ENCODE peak calls at places on chromosomes 11 and 22, in six cellular contexts. K is PC-3, C is fibroblast of pulmonary artery, W is lower leg skin, N is Peyer's patch, O is cardiac fibroblast. M is an unnamed sample.

GRCh38 chr11:703515-703914 is 2.5 kb upstream of the EPS8L2 start:
- DNase-seq in K (no peak), C (no peak), W (no peak), N (no peak), O (no peak), M (no peak)

GRCh38 chr11:35288817-35289541 is 130.4 kb downstream of the SLC1A2 start:
- DNase-seq in K (peak; percentile 45), C (peak; percentile 75), W (no peak), N (no peak), O (peak; percentile 80), M (no peak)

GRCh38 chr11:93648168-93648567 is 13.3 kb upstream of the CEP295 start:
- DNase-seq in K (peak; percentile 63), C (peak; percentile 39), W (no peak), N (no peak), O (peak; percentile 23), M (no peak)

GRCh38 chr11:8219257-8220021 is 44.2 kb downstream of the LMO1 start:
- DNase-seq in K (peak; percentile 67), C (peak; percentile 67), W (no peak), N (no peak), O (peak; percentile 67), M (no peak)

GRCh38 chr11:15622231-15622890 is 507.6 kb downstream of the INSC start:
- DNase-seq in K (no peak), C (no peak), W (no peak), N (no peak), O (no peak), M (no peak)

GRCh38 chr22:35727436-35727835 is 9.8 kb downstream of the APOL5 start:
- DNase-seq in K (no peak), C (peak; percentile 81), W (no peak), N (no peak), O (peak; percentile 69), M (no peak)

GRCh38 chr11:70186420-70186819 is 16.7 kb upstream of the FADD start:
- DNase-seq in K (no peak), C (no peak), W (no peak), N (no peak), O (no peak), M (no peak)

GRCh38 chr11:102653744-102654291 is 28.7 kb upstream of the MMP20 start:
- DNase-seq in K (peak; percentile 41), C (peak; percentile 4), W (no peak), N (no peak), O (no peak), M (no peak)

GRCh38 chr11:111718436-111719325 is 47.5 kb downstream of the PPP2R1B start:
- DNase-seq in K (peak; percentile 98), C (peak; percentile 66), W (no peak), N (no peak), O (peak; percentile 56), M (no peak)

GRCh38 chr11:106461839-106462545 is 384.5 kb downstream of the AASDHPPT start:
- DNase-seq in K (no peak), C (peak; percentile 50), W (no peak), N (no peak), O (peak; percentile 57), M (no peak)

GRCh38 chr22:41563051-41563711 is 2.4 kb downstream of the CSDC2 start:
- DNase-seq in K (peak; percentile 60), C (peak; percentile 70), W (no peak), N (peak; percentile 22), O (peak; percentile 72), M (no peak)

GRCh38 chr11:122197055-122197987 is 81.3 kb upstream of the BLID start:
- DNase-seq in K (peak; percentile 100), C (peak; percentile 96), W (no peak), N (no peak), O (peak; percentile 92), M (no peak)

GRCh38 chr11:121067453-121067852 is 33.6 kb upstream of the TECTA start:
- DNase-seq in K (peak; percentile 95), C (no peak), W (no peak), N (no peak), O (no peak), M (no peak)

GRCh38 chr22:37995460-37995859 is 11.1 kb upstream of the SOX10 start:
- DNase-seq in K (no peak), C (no peak), W (no peak), N (no peak), O (no peak), M (no peak)

GRCh38 chr22:48440176-48440575 is 1387.5 kb downstream of the BRD1 start:
- DNase-seq in K (no peak), C (no peak), W (no peak), N (no peak), O (no peak), M (no peak)

GRCh38 chr11:12528487-12528886 is 145.7 kb upstream of the TEAD1 start:
- DNase-seq in K (no peak), C (no peak), W (no peak), N (no peak), O (no peak), M (no peak)

GRCh38 chr22:50001388-50002231 is 11.0 kb downstream of the IL17REL start:
- DNase-seq in K (no peak), C (no peak), W (peak; percentile 81), N (no peak), O (no peak), M (no peak)

GRCh38 chr11:59943996-59944395 is 5.8 kb downstream of the OOSP1 start:
- DNase-seq in K (peak; percentile 4), C (no peak), W (no peak), N (no peak), O (no peak), M (no peak)

GRCh38 chr11:92632510-92632909 is 336.9 kb upstream of the MTNR1B start:
- DNase-seq in K (no peak), C (no peak), W (no peak), N (no peak), O (no peak), M (no peak)

GRCh38 chr11:21988477-21988876 is 204.4 kb upstream of the ANO5 start:
- DNase-seq in K (no peak), C (peak; percentile 3), W (no peak), N (no peak), O (no peak), M (no peak)

GRCh38 chr11:67605231-67606011 is 1.3 kb upstream of the NDUFV1 start:
- DNase-seq in K (no peak), C (no peak), W (no peak), N (no peak), O (no peak), M (no peak)
- H3K4me3 ChIP-seq in K (peak overlapping the region; percentile 92), C (no peak overlapping the region), W (no peak overlapping the region), N (no peak overlapping the region), O (no peak overlapping the region), M (no peak overlapping the region)

GRCh38 chr11:114058871-114059277 is 637 bp upstream of the ZBTB16 start:
- DNase-seq in K (no peak), C (no peak), W (peak; percentile 89), N (no peak), O (no peak), M (no peak)
- H3K4me3 ChIP-seq in K (no peak overlapping the region), C (peak overlapping the region; percentile 59), W (peak overlapping the region; percentile 30), N (peak overlapping the region; percentile 73), O (peak overlapping the region; percentile 52), M (peak overlapping the region; percentile 49)

GRCh38 chr11:6656936-6657335 is 1.3 kb upstream of the DCHS1 start:
- DNase-seq in K (no peak), C (no peak), W (no peak), N (no peak), O (no peak), M (no peak)
- H3K4me3 ChIP-seq in K (no peak overlapping the region), C (no peak overlapping the region), W (no peak overlapping the region), N (no peak overlapping the region), O (no peak overlapping the region), M (no peak overlapping the region)

DNA sequence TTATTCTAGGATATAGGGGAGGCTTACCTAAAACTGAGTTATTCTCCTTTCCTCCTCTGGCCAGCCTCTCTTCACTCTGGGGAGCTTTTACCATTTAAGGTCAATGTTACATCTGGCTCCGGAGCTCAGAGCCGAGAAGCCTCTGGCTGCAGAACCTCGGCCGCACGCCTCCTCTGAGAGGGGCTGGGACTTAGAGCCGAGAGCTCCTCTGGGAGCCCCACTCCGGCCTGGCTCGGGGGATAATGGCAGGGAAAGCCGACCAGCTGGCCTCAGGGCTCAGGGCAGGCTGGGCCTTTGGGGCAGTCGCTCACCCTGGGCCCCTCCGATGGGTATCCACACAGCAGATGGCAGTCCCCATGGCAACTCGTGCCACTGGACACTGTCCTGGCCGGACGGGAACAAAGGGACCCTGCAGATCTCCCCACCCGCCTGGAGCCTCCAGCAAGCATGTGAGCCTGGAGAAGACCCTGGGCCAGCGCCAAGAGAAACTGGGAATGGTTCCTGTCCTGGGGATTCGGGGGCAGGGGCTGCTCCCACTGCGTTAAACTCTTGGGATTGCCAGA is at the start of gene IRAG1:
- DNase-seq in K (no peak), C (peak; percentile 58), W (no peak), N (no peak), O (peak; percentile 73), M (no peak)
- H3K4me3 ChIP-seq in K (no peak within 1 kb of the TSS), C (no peak within 1 kb of the TSS), W (no peak within 1 kb of the TSS), N (no peak within 1 kb of the TSS), O (peak within 1 kb of the TSS; percentile 6), M (no peak within 1 kb of the TSS)

GRCh38 chr22:24494182-24494534 is 974 bp upstream of the UPB1 start:
- DNase-seq in K (no peak), C (no peak), W (no peak), N (no peak), O (no peak), M (no peak)
- H3K4me3 ChIP-seq in K (no peak overlapping the region), C (no peak overlapping the region), W (no peak overlapping the region), N (no peak overlapping the region), O (no peak overlapping the region), M (no peak overlapping the region)

GRCh38 chr11:16924462-16924825 is 89.8 kb downstream of the PLEKHA7 start:
- DNase-seq in K (no peak), C (no peak), W (no peak), N (no peak), O (no peak), M (no peak)
- H3K4me3 ChIP-seq in K (peak overlapping the region; percentile 89), C (no peak overlapping the region), W (no peak overlapping the region), N (peak overlapping the region; percentile 46), O (peak overlapping the region; percentile 46), M (no peak overlapping the region)

GRCh38 chr11:79157738-79158137 is 283.1 kb downstream of the TENM4 start:
- DNase-seq in K (no peak), C (no peak), W (peak; percentile 25), N (no peak), O (no peak), M (no peak)
- H3K4me3 ChIP-seq in K (no peak overlapping the region), C (no peak overlapping the region), W (no peak overlapping the region), N (no peak overlapping the region), O (no peak overlapping the region), M (no peak overlapping the region)

DNA sequence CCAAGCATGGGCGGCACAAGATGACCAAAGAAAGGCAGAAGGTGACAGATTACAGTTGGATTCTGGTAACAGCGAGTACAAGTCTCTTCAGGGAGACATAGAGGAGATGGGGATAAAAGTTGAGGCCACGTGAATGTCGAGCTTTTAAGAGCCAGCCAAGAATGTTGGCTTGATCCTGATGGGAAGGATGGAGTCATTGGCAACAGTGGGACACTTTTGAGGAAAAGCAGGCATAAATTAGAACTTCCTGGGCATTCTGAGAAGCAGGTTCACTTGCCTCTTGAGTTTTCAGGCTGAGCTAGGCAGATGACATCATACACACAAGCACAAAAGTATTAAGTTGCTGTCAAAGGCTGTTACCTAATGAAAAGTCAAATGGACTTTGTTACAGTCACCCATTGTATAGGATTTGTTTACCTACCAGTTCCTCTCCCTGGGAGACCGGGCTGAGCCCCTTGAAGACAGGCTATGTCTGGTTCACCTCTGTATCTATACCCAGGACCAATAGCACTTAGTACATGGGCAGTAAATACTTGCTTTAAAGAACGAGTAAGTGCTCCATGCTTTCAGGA is 41.1 kb downstream of the TNRC6B start:
- DNase-seq in K (no peak), C (no peak), W (peak; percentile 34), N (no peak), O (no peak), M (no peak)
- H3K4me3 ChIP-seq in K (no peak overlapping the region), C (no peak overlapping the region), W (no peak overlapping the region), N (no peak overlapping the region), O (no peak overlapping the region), M (no peak overlapping the region)

GRCh38 chr11:10500263-10500601 is 40.8 kb downstream of the RNF141 start:
- DNase-seq in K (no peak), C (no peak), W (peak; percentile 34), N (no peak), O (no peak), M (no peak)
- H3K4me3 ChIP-seq in K (no peak overlapping the region), C (no peak overlapping the region), W (no peak overlapping the region), N (no peak overlapping the region), O (no peak overlapping the region), M (no peak overlapping the region)

M was measured in CD8-positive, alpha-beta T cell.